ENCODE peak calls at places on chromosomes 13 and 19, in six cellular contexts. O, U, E, I, W and M are unnamed samples.

GRCh38 chr13:26976336-26976735 is 195.3 kb downstream of the USP12 start:
- DNase-seq in O (no peak), U (no peak), E (no peak), I (no peak), W (no peak), M (no peak)

GRCh38 chr19:12155324-12155723 is 1.2 kb downstream of the ZNF625 start:
- DNase-seq in O (peak), U (no peak), E (no peak), I (no peak), W (no peak), M (no peak)

GRCh38 chr13:84050551-84050950 is 168.3 kb upstream of the SLITRK1 start:
- DNase-seq in O (no peak), U (no peak), E (no peak), I (no peak), W (no peak), M (no peak)

GRCh38 chr19:41376998-41377365 is 649 bp downstream of the TMEM91 start:
- DNase-seq in O (no peak), U (no peak), E (no peak), I (no peak), W (no peak), M (no peak)

GRCh38 chr13:42369071-42369795 is 97.3 kb downstream of the AKAP11 start:
- DNase-seq in O (no peak), U (no peak), E (no peak), I (no peak), W (no peak), M (no peak)

GRCh38 chr13:23743269-23743668 is 145.9 kb downstream of the MIPEP start:
- DNase-seq in O (no peak), U (no peak), E (no peak), I (no peak), W (no peak), M (no peak)

GRCh38 chr13:83731113-83731512 is 151.2 kb downstream of the SLITRK1 start:
- DNase-seq in O (no peak), U (no peak), E (no peak), I (no peak), W (no peak), M (no peak)

GRCh38 chr19:40597329-40597838 is 3.8 kb upstream of the LTBP4 start:
- DNase-seq in O (no peak), U (no peak), E (peak), I (no peak), W (peak), M (no peak)

GRCh38 chr13:74287672-74288169 is 153.5 kb upstream of the KLF12 start:
- DNase-seq in O (peak), U (no peak), E (peak), I (no peak), W (peak), M (peak)